ENCODE peak calls at places on chromosomes 12 and 14, in seven cellular contexts. T, Y, R, G, P, O and S are unnamed samples.
A peak's percentile ranks its signal among the peaks of the same experiment; 100 is the strongest.

GRCh38 chr12:122866950-122867607 is 28.8 kb downstream of the VPS37B start:
- DNase-seq in T (no peak), Y (no peak), R (peak; percentile 37), G (no peak), P (peak; percentile 80), O (peak; percentile 78), S (no peak)

GRCh38 chr14:67446371-67447032 is 34.5 kb upstream of the PLEK2 start:
- DNase-seq in T (no peak), Y (no peak), R (no peak), G (no peak), P (no peak), O (no peak), S (no peak)

GRCh38 chr12:68246350-68246749 is 7.1 kb downstream of the IL22 start:
- DNase-seq in T (no peak), Y (no peak), R (no peak), G (no peak), P (no peak), O (no peak), S (no peak)

GRCh38 chr14:20612403-20612802 is 21.2 kb upstream of the RNASE12 start:
- DNase-seq in T (no peak), Y (no peak), R (no peak), G (no peak), P (no peak), O (no peak), S (no peak)

GRCh38 chr14:80664576-80664975 is 277.0 kb downstream of the CEP128 start:
- DNase-seq in T (no peak), Y (no peak), R (no peak), G (no peak), P (no peak), O (no peak), S (no peak)

GRCh38 chr12:41709463-41710285 is 435.0 kb downstream of the GXYLT1 start:
- DNase-seq in T (no peak), Y (no peak), R (no peak), G (peak; percentile 6), P (no peak), O (no peak), S (no peak)

GRCh38 chr14:23378612-23379220 is 1.9 kb downstream of the CMTM5 start:
- DNase-seq in T (no peak), Y (no peak), R (no peak), G (no peak), P (no peak), O (no peak), S (no peak)

GRCh38 chr14:73789996-73790581 is 61.5 kb upstream of the PTGR2 start:
- DNase-seq in T (no peak), Y (no peak), R (no peak), G (no peak), P (no peak), O (no peak), S (peak; percentile 47)

GRCh38 chr12:87368259-87368658 is 660.9 kb downstream of the C12orf50 start:
- DNase-seq in T (no peak), Y (no peak), R (no peak), G (no peak), P (no peak), O (no peak), S (no peak)

GRCh38 chr14:66247662-66248061 is 238.5 kb upstream of the CCDC196 start:
- DNase-seq in T (no peak), Y (no peak), R (no peak), G (no peak), P (no peak), O (no peak), S (no peak)

GRCh38 chr14:56471056-56471455 is 108.5 kb upstream of the TMEM260 start:
- DNase-seq in T (no peak), Y (no peak), R (no peak), G (no peak), P (peak; percentile 68), O (no peak), S (no peak)

GRCh38 chr12:4932576-4932975 is 22.9 kb downstream of the KCNA1 start:
- DNase-seq in T (no peak), Y (no peak), R (no peak), G (no peak), P (no peak), O (no peak), S (no peak)

GRCh38 chr12:121156365-121156764 is 23.7 kb downstream of the P2RX7 start:
- DNase-seq in T (no peak), Y (no peak), R (no peak), G (no peak), P (no peak), O (no peak), S (no peak)

GRCh38 chr12:108430245-108430644 is 84.8 kb upstream of the FICD start:
- DNase-seq in T (no peak), Y (no peak), R (no peak), G (no peak), P (no peak), O (no peak), S (no peak)

GRCh38 chr14:39376671-39377403 is 55.4 kb downstream of the FBXO33 start:
- DNase-seq in T (peak; percentile 8), Y (no peak), R (no peak), G (no peak), P (no peak), O (no peak), S (no peak)

GRCh38 chr12:52032431-52032796 is 18.8 kb upstream of the NR4A1 start:
- DNase-seq in T (no peak), Y (no peak), R (peak; percentile 78), G (no peak), P (no peak), O (peak; percentile 86), S (peak; percentile 96)

GRCh38 chr14:92747701-92748258 is 647 bp downstream of the LGMN start:
- DNase-seq in T (no peak), Y (no peak), R (no peak), G (no peak), P (no peak), O (no peak), S (no peak)

GRCh38 chr14:105412768-105413541 is 6.7 kb upstream of the MTA1 start:
- DNase-seq in T (no peak), Y (no peak), R (no peak), G (no peak), P (peak; percentile 48), O (no peak), S (no peak)

GRCh38 chr12:3202734-3203446 is 125.7 kb downstream of the TSPAN9 start:
- DNase-seq in T (no peak), Y (peak; percentile 49), R (peak; percentile 56), G (peak; percentile 84), P (no peak), O (peak; percentile 65), S (peak; percentile 46)

GRCh38 chr12:3199551-3200031 is 122.4 kb downstream of the TSPAN9 start:
- DNase-seq in T (no peak), Y (no peak), R (no peak), G (no peak), P (no peak), O (no peak), S (no peak)

GRCh38 chr12:3201741-3202500 is 124.7 kb downstream of the TSPAN9 start:
- DNase-seq in T (no peak), Y (no peak), R (no peak), G (no peak), P (no peak), O (no peak), S (no peak)

GRCh38 chr12:3200779-3201738 is 123.9 kb downstream of the TSPAN9 start:
- DNase-seq in T (no peak), Y (no peak), R (no peak), G (no peak), P (peak; percentile 83), O (no peak), S (no peak)

DNA sequence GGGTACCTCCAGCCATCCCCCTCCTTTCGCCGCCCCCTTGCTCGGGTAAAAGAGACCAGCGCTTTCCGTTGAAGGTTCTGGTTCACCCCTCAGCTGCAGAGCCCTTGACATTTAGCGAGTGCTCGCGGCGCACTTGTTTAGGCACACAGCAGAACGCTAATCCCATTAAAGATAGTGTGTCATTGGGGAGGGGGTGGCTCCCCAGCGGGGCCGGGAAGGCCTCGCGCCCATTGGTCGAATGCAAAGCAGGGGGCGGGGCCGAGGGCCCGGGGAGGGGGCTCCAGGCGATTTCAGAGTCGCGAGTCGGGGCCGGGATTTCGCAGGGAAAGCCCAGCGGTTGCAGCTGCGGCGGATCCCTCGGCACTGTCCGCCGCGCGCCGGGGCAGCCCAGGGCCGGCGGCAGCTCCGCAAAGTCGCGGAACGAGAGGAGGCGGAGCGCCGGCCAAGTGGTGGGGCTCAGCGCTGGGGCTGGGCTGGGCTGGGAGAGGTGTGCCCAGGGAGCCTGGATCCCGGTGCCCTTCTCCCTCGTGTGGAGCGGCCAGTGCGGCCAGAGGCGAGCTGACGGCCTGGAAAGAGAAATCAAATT is 122.9 kb downstream of the TSPAN9 start:
- DNase-seq in T (no peak), Y (no peak), R (peak; percentile 53), G (peak; percentile 71), P (peak; percentile 89), O (no peak), S (peak; percentile 64)
- H3K27ac ChIP-seq in T (no peak overlapping the region), Y (no peak overlapping the region), R (no peak overlapping the region), G (peak overlapping the region; percentile 56), P (no peak overlapping the region), O (no peak overlapping the region), S (no peak overlapping the region)

GRCh38 chr12:9721394-9722092 is 11.4 kb downstream of the CLECL1 start:
- DNase-seq in T (no peak), Y (no peak), R (no peak), G (peak; percentile 71), P (no peak), O (no peak), S (no peak)

GRCh38 chr12:9717070-9717925 is 15.6 kb downstream of the CLECL1 start:
- DNase-seq in T (no peak), Y (no peak), R (no peak), G (no peak), P (no peak), O (no peak), S (no peak)

GRCh38 chr12:9718968-9719367 is 13.9 kb downstream of the CLECL1 start:
- DNase-seq in T (no peak), Y (no peak), R (no peak), G (no peak), P (no peak), O (no peak), S (no peak)

GRCh38 chr12:9724023-9724422 is 8.9 kb downstream of the CLECL1 start:
- DNase-seq in T (no peak), Y (no peak), R (no peak), G (no peak), P (no peak), O (no peak), S (no peak)

GRCh38 chr12:9719835-9720234 is 13.1 kb downstream of the CLECL1 start:
- DNase-seq in T (no peak), Y (no peak), R (no peak), G (no peak), P (no peak), O (no peak), S (no peak)
- TF ChIP-seq POLR2A in T (no peak), Y (no peak), R (no peak), G (no peak), P (no peak), O (no peak), S (no peak)

GRCh38 chr12:26940820-26941219 is 2.5 kb downstream of the FGFR1OP2 start:
- DNase-seq in T (no peak), Y (peak; percentile 38), R (no peak), G (no peak), P (no peak), O (no peak), S (no peak)
- H3K27ac ChIP-seq in T (no peak overlapping the region), Y (peak overlapping the region; percentile 95), R (no peak overlapping the region), G (no peak overlapping the region), P (no peak overlapping the region), O (no peak overlapping the region), S (peak overlapping the region; percentile 51)

DNA sequence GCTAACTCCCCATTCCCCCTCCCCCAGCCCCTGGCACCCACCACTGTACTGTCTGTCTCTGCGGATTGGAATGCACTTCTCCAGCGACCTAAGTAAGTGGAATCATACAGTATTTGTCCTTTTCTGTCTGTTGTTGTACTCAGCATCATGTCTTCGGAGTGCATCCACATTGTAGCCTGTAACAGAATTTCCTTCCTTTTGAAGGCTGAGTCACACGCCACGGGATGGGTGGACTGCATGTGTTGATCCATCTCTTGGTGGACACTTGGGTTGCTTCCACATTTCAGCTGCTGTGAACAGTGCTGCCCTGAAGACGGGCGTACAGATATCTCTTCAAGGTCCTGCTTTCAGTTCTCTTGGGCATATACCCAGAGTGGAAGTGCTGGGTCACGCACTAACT is 34.4 kb downstream of the DDX51 start:
- DNase-seq in T (no peak), Y (no peak), R (no peak), G (no peak), P (no peak), O (no peak), S (no peak)
- TF ChIP-seq POLR2A in T (no peak), Y (no peak), R (no peak), G (no peak), P (no peak), O (no peak), S (no peak)